ENCODE peak calls at places on chromosomes 16 and 17, in four cellular contexts. One of them, this sample, is unnamed.

GRCh38 chr17:337453-337852 is 15.2 kb downstream of the RPH3AL start:
- DNase-seq in prostate gland: no peak
- DNase-seq in OCI-LY7: no peak
- DNase-seq in uterus: no peak
- DNase-seq in this sample: no peak

GRCh38 chr17:38421871-38422819 is 6.1 kb upstream of the ARHGAP23 start:
- DNase-seq in prostate gland: no peak
- DNase-seq in OCI-LY7: no peak
- DNase-seq in uterus: no peak
- DNase-seq in this sample: no peak

GRCh38 chr17:63450551-63450950 is 4.4 kb upstream of the CYB561 start:
- DNase-seq in prostate gland: no peak
- DNase-seq in OCI-LY7: no peak
- DNase-seq in uterus: no peak
- DNase-seq in this sample: no peak

GRCh38 chr16:57729182-57729484 is 6.4 kb upstream of the KATNB1 start:
- DNase-seq in prostate gland: no peak
- DNase-seq in OCI-LY7: no peak
- DNase-seq in uterus: no peak
- DNase-seq in this sample: no peak

GRCh38 chr17:1470071-1470773 is 14.2 kb upstream of the CRK start:
- DNase-seq in prostate gland: no peak
- DNase-seq in OCI-LY7: no peak
- DNase-seq in uterus: no peak
- DNase-seq in this sample: no peak

GRCh38 chr16:75593825-75594820 is 27.9 kb downstream of the GABARAPL2 start:
- DNase-seq in prostate gland: no peak
- DNase-seq in OCI-LY7: peak; percentile 55
- DNase-seq in uterus: no peak
- DNase-seq in this sample: no peak

GRCh38 chr17:17612085-17613022 is 20.8 kb upstream of the PEMT start:
- DNase-seq in prostate gland: no peak
- DNase-seq in OCI-LY7: no peak
- DNase-seq in uterus: no peak
- DNase-seq in this sample: no peak

GRCh38 chr16:84581161-84581560 is 36.7 kb downstream of the COTL1 start:
- DNase-seq in prostate gland: no peak
- DNase-seq in OCI-LY7: no peak
- DNase-seq in uterus: no peak
- DNase-seq in this sample: no peak

GRCh38 chr16:78200623-78201096 is 101.2 kb downstream of the WWOX start:
- DNase-seq in prostate gland: no peak
- DNase-seq in OCI-LY7: no peak
- DNase-seq in uterus: no peak
- DNase-seq in this sample: no peak

GRCh38 chr17:48121921-48122650 is 14.5 kb downstream of the SNX11 start:
- DNase-seq in prostate gland: no peak
- DNase-seq in OCI-LY7: no peak
- DNase-seq in uterus: no peak
- DNase-seq in this sample: no peak

GRCh38 chr16:89955001-89955685 is 6.6 kb downstream of the DEF8 start:
- DNase-seq in prostate gland: no peak
- DNase-seq in OCI-LY7: no peak
- DNase-seq in uterus: no peak
- DNase-seq in this sample: no peak

GRCh38 chr16:85232369-85233142 is 120.3 kb upstream of the CIBAR2 start:
- DNase-seq in prostate gland: no peak
- DNase-seq in OCI-LY7: no peak
- DNase-seq in uterus: no peak
- DNase-seq in this sample: no peak

GRCh38 chr17:80545499-80545826 is 825 bp downstream of the RPTOR start:
- DNase-seq in prostate gland: no peak
- DNase-seq in OCI-LY7: peak; percentile 27
- DNase-seq in uterus: no peak
- DNase-seq in this sample: no peak

GRCh38 chr17:53032861-53033271 is 789.9 kb upstream of the KIF2B start:
- DNase-seq in prostate gland: no peak
- DNase-seq in OCI-LY7: peak; percentile 34
- DNase-seq in uterus: no peak
- DNase-seq in this sample: peak; percentile 18

GRCh38 chr17:19387921-19388521 is 1.0 kb upstream of the MFAP4 start:
- DNase-seq in prostate gland: no peak
- DNase-seq in OCI-LY7: no peak
- DNase-seq in uterus: no peak
- DNase-seq in this sample: no peak

GRCh38 chr16:85781685-85782370 is 17.5 kb downstream of the EMC8 start:
- DNase-seq in prostate gland: peak; percentile 80
- DNase-seq in OCI-LY7: no peak
- DNase-seq in uterus: peak; percentile 27
- DNase-seq in this sample: no peak

GRCh38 chr17:27782791-27783206 is 17.5 kb downstream of the NOS2 start:
- DNase-seq in prostate gland: no peak
- DNase-seq in OCI-LY7: peak; percentile 25
- DNase-seq in uterus: no peak
- DNase-seq in this sample: no peak

GRCh38 chr17:44002141-44002848 is 2.1 kb upstream of the NAGS start:
- DNase-seq in prostate gland: no peak
- DNase-seq in OCI-LY7: no peak
- DNase-seq in uterus: no peak
- DNase-seq in this sample: no peak

GRCh38 chr16:51982715-51983680 is 563.9 kb downstream of the TOX3 start:
- DNase-seq in prostate gland: peak; percentile 61
- DNase-seq in OCI-LY7: peak; percentile 66
- DNase-seq in uterus: peak; percentile 19
- DNase-seq in this sample: no peak

GRCh38 chr17:13140750-13141149 is 122.9 kb upstream of the ELAC2 start:
- DNase-seq in prostate gland: no peak
- DNase-seq in OCI-LY7: no peak
- DNase-seq in uterus: no peak
- DNase-seq in this sample: no peak

GRCh38 chr17:36867716-36868115 is 69.6 kb upstream of the LHX1 start:
- DNase-seq in prostate gland: no peak
- DNase-seq in OCI-LY7: no peak
- DNase-seq in uterus: no peak
- DNase-seq in this sample: no peak

GRCh38 chr16:30698816-30699614 is at the start of gene SRCAP:
- DNase-seq in prostate gland: peak; percentile 71
- DNase-seq in OCI-LY7: peak; percentile 90
- DNase-seq in uterus: peak; percentile 90
- DNase-seq in this sample: peak; percentile 87

GRCh38 chr17:76833747-76834146 is 34.5 kb upstream of the MGAT5B start:
- DNase-seq in prostate gland: no peak
- DNase-seq in OCI-LY7: no peak
- DNase-seq in uterus: no peak
- DNase-seq in this sample: no peak

GRCh38 chr16:72985148-72985882 is 62.6 kb downstream of the ZFHX3 start:
- DNase-seq in prostate gland: no peak
- DNase-seq in OCI-LY7: no peak
- DNase-seq in uterus: peak; percentile 63
- DNase-seq in this sample: peak; percentile 91

GRCh38 chr17:6702567-6703215 is 10.5 kb downstream of the SLC13A5 start:
- DNase-seq in prostate gland: no peak
- DNase-seq in OCI-LY7: no peak
- DNase-seq in uterus: no peak
- DNase-seq in this sample: no peak

GRCh38 chr17:6703751-6704150 is 9.4 kb downstream of the SLC13A5 start:
- DNase-seq in prostate gland: no peak
- DNase-seq in OCI-LY7: no peak
- DNase-seq in uterus: no peak
- DNase-seq in this sample: no peak

GRCh38 chr17:6700948-6701307 is 12.2 kb downstream of the SLC13A5 start:
- DNase-seq in prostate gland: no peak
- DNase-seq in OCI-LY7: no peak
- DNase-seq in uterus: no peak
- DNase-seq in this sample: no peak

GRCh38 chr17:6699997-6700947 is 12.9 kb downstream of the SLC13A5 start:
- DNase-seq in prostate gland: no peak
- DNase-seq in OCI-LY7: no peak
- DNase-seq in uterus: no peak
- DNase-seq in this sample: no peak

GRCh38 chr17:6701719-6702118 is 11.4 kb downstream of the SLC13A5 start:
- DNase-seq in prostate gland: no peak
- DNase-seq in OCI-LY7: peak; percentile 53
- DNase-seq in uterus: no peak
- DNase-seq in this sample: no peak
- TF ChIP-seq CTCF in prostate gland: no peak
- TF ChIP-seq CTCF in OCI-LY7: peak; percentile 72
- TF ChIP-seq CTCF in uterus: no peak
- TF ChIP-seq CTCF in this sample: no peak

GRCh38 chr17:58289869-58290268 is 9.1 kb upstream of the MPO start:
- DNase-seq in prostate gland: no peak
- DNase-seq in OCI-LY7: no peak
- DNase-seq in uterus: no peak
- DNase-seq in this sample: no peak
- H3K4me1 ChIP-seq in prostate gland: no peaks in the 10 kb centered on the region
- H3K4me1 ChIP-seq in OCI-LY7: no peaks in the 10 kb centered on the region
- H3K4me1 ChIP-seq in uterus: no peaks in the 10 kb centered on the region
- H3K4me1 ChIP-seq in this sample: no peaks in the 10 kb centered on the region

DNA sequence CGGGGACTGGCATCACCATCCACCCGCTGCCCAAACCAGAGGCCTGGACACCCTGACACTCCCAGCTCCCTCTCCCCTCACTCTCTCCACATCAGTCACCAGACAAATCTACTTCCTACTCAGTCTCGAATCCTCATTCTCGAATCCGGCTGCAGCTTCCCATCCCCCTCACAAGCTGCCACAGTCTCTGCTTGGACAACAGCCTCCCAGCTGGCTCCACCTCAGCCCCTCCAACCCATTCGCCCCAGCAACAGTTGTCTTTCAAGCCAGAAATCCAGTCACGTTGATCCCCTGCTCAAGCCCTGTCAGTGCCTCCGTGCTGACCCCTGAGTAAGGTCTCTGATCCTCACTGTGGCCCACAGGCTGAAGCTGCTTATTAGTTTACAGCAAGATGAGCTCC is 44.2 kb upstream of the MTSS2 start:
- DNase-seq in prostate gland: no peak
- DNase-seq in OCI-LY7: no peak
- DNase-seq in uterus: no peak
- DNase-seq in this sample: no peak
- H3K36me3 ChIP-seq in prostate gland: no peaks in the 10 kb centered on the region
- H3K36me3 ChIP-seq in OCI-LY7: peaks cover 30% of the 10 kb centered on the region
- H3K36me3 ChIP-seq in uterus: no peaks in the 10 kb centered on the region
- H3K36me3 ChIP-seq in this sample: no peaks in the 10 kb centered on the region

GRCh38 chr16:4477966-4478365 is 1.8 kb downstream of the HMOX2 start:
- DNase-seq in prostate gland: no peak
- DNase-seq in OCI-LY7: peak; percentile 33
- DNase-seq in uterus: no peak
- DNase-seq in this sample: no peak
- TF ChIP-seq CTCF in prostate gland: no peak
- TF ChIP-seq CTCF in OCI-LY7: peak; percentile 45
- TF ChIP-seq CTCF in uterus: no peak
- TF ChIP-seq CTCF in this sample: no peak

DNA sequence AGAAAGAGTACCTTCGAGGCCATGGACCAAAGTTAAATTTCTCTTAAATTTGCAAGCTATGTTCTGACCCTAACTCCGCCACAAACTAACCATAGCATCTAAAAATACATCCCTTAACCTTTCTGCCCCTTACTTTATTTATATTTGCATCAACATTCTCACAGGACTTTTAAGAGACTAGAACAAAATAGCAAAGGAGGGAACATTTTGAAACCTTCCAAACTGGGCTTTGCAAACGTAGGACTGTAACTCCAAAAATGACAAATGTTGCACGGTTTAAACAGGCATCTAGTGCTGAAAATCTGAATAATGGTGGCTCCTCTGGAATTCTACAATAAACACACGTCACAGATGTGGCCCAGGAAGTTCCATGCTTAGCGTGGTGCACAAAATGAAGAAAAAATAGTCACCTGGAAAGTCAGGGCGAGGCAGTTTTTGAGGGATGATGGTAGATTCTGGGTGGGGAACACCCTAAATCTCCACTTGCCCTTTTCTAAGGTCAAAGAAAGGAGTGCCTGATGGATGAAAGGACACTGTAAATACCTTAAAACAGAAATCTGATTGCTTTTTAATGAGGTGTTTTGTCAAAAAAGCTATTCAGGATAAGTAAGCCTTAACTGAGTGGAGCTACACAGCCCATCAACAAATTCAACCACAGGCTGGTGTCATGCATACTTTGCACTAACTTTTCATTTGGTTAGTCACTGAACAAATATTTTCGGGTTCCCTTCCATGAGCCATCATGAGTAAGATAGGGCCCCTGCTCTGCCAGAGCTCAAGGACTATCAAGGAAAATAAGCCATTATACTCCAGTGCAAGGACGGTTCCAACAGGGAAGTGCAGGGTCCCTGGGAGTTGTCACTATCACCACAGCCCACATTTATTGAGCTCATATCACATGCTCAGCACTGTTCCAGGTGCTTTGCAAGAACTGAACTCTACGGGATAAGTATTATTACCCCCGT is 21.2 kb downstream of the ARHGAP17 start:
- DNase-seq in prostate gland: no peak
- DNase-seq in OCI-LY7: no peak
- DNase-seq in uterus: no peak
- DNase-seq in this sample: no peak
- H3K4me1 ChIP-seq in prostate gland: peaks cover 7% of the 10 kb centered on the region
- H3K4me1 ChIP-seq in OCI-LY7: peaks cover 29% of the 10 kb centered on the region
- H3K4me1 ChIP-seq in uterus: peaks cover 28% of the 10 kb centered on the region
- H3K4me1 ChIP-seq in this sample: peaks cover 74% of the 10 kb centered on the region

GRCh38 chr16:88697831-88698693 is 8.1 kb downstream of the RNF166 start:
- DNase-seq in prostate gland: no peak
- DNase-seq in OCI-LY7: peak; percentile 20
- DNase-seq in uterus: no peak
- DNase-seq in this sample: no peak
- H3K36me3 ChIP-seq in prostate gland: no peaks in the 10 kb centered on the region
- H3K36me3 ChIP-seq in OCI-LY7: peaks cover 24% of the 10 kb centered on the region
- H3K36me3 ChIP-seq in uterus: no peaks in the 10 kb centered on the region
- H3K36me3 ChIP-seq in this sample: no peaks in the 10 kb centered on the region

GRCh38 chr17:82914375-82914774 is 74.6 kb upstream of the ZNF750 start:
- DNase-seq in prostate gland: no peak
- DNase-seq in OCI-LY7: peak; percentile 72
- DNase-seq in uterus: no peak
- DNase-seq in this sample: peak; percentile 51
- TF ChIP-seq CTCF in prostate gland: no peak
- TF ChIP-seq CTCF in OCI-LY7: peak; percentile 77
- TF ChIP-seq CTCF in uterus: no peak
- TF ChIP-seq CTCF in this sample: peak; percentile 47